ENCODE peak calls at places on chromosomes 16 and 17, in five cellular contexts. Z is lower lobe of right lung; B is BJ; N is AG04450; M is activated CD4-positive, alpha-beta T cell treated with anti-CD3 and anti-CD28 coated beads, Interleukin-2, amount 50 U/mL, for 48 hours. I is an unnamed sample.

GRCh38 chr16:375212-375611 is 4.9 kb upstream of the MRPL28 start:
- DNase-seq in Z (no peak), B (no peak), N (no peak), M (no peak), I (no peak)

GRCh38 chr17:13576661-13577526 is 24.8 kb downstream of the HS3ST3A1 start:
- DNase-seq in Z (no peak), B (no peak), N (no peak), M (no peak), I (no peak)

GRCh38 chr16:26993988-26994387 is 72.7 kb upstream of the C16orf82 start:
- DNase-seq in Z (no peak), B (peak), N (no peak), M (no peak), I (no peak)

GRCh38 chr17:67528751-67529436 is 151.8 kb downstream of the PITPNC1 start:
- DNase-seq in Z (peak), B (peak), N (peak), M (no peak), I (no peak)

GRCh38 chr17:12789075-12789975 is at the start of gene ARHGAP44:
- DNase-seq in Z (peak), B (no peak), N (no peak), M (peak), I (no peak)

GRCh38 chr17:19724501-19725420 is 8.4 kb upstream of the SLC47A2 start:
- DNase-seq in Z (peak), B (no peak), N (no peak), M (peak), I (no peak)

GRCh38 chr17:75680431-75680830 is 13.3 kb downstream of the SAP30BP start:
- DNase-seq in Z (no peak), B (no peak), N (no peak), M (no peak), I (no peak)

GRCh38 chr16:85293899-85294642 is 181.8 kb upstream of the CIBAR2 start:
- DNase-seq in Z (no peak), B (no peak), N (no peak), M (no peak), I (no peak)

GRCh38 chr17:31792007-31792585 is 66.9 kb downstream of the COPRS start:
- DNase-seq in Z (no peak), B (no peak), N (no peak), M (no peak), I (no peak)

GRCh38 chr17:63425478-63425877 is 20.6 kb downstream of the CYB561 start:
- DNase-seq in Z (peak), B (peak), N (peak), M (peak), I (peak)

GRCh38 chr16:77836801-77837200 is 48.4 kb downstream of the VAT1L start:
- DNase-seq in Z (no peak), B (no peak), N (no peak), M (no peak), I (no peak)

GRCh38 chr16:15874745-15875314 is 13.6 kb downstream of the CEP20 start:
- DNase-seq in Z (no peak), B (no peak), N (peak), M (no peak), I (no peak)

GRCh38 chr17:29112780-29113295 is 67.4 kb downstream of the MYO18A start:
- DNase-seq in Z (no peak), B (no peak), N (no peak), M (no peak), I (no peak)

GRCh38 chr17:45172541-45173286 is 11.0 kb downstream of the HEXIM2 start:
- DNase-seq in Z (peak), B (peak), N (no peak), M (peak), I (no peak)